ENCODE peak calls at places on chromosomes 6 and 20, in four cellular contexts. One of them, this sample, is unnamed.

GRCh38 chr6:43702522-43703440 is 15.2 kb upstream of the MRPS18A start:
- DNase-seq in GM03348: peak
- DNase-seq in foreskin melanocyte: peak
- DNase-seq in psoas muscle: peak
- DNase-seq in this sample: peak

GRCh38 chr6:166274739-166275370 is 33.3 kb downstream of the PRR18 start:
- DNase-seq in GM03348: no peak
- DNase-seq in foreskin melanocyte: no peak
- DNase-seq in psoas muscle: no peak
- DNase-seq in this sample: no peak

GRCh38 chr6:34523441-34524206 is 32.5 kb downstream of the SPDEF start:
- DNase-seq in GM03348: no peak
- DNase-seq in foreskin melanocyte: no peak
- DNase-seq in psoas muscle: peak
- DNase-seq in this sample: no peak

GRCh38 chr6:40915165-40915564 is 123.9 kb downstream of the UNC5CL start:
- DNase-seq in GM03348: no peak
- DNase-seq in foreskin melanocyte: no peak
- DNase-seq in psoas muscle: no peak
- DNase-seq in this sample: no peak

GRCh38 chr6:48744948-48745347 is 634.0 kb upstream of the PTCHD4 start:
- DNase-seq in GM03348: peak
- DNase-seq in foreskin melanocyte: no peak
- DNase-seq in psoas muscle: no peak
- DNase-seq in this sample: no peak

GRCh38 chr20:37725165-37725564 is 31.3 kb downstream of the CTNNBL1 start:
- DNase-seq in GM03348: no peak
- DNase-seq in foreskin melanocyte: no peak
- DNase-seq in psoas muscle: no peak
- DNase-seq in this sample: no peak

GRCh38 chr6:159066479-159066878 is 21.7 kb upstream of the TAGAP start:
- DNase-seq in GM03348: no peak
- DNase-seq in foreskin melanocyte: no peak
- DNase-seq in psoas muscle: no peak
- DNase-seq in this sample: no peak

GRCh38 chr20:53950031-53950430 is 120.4 kb downstream of the BCAS1 start:
- DNase-seq in GM03348: peak
- DNase-seq in foreskin melanocyte: no peak
- DNase-seq in psoas muscle: no peak
- DNase-seq in this sample: no peak

GRCh38 chr6:54428437-54428836 is 120.2 kb downstream of the TINAG start:
- DNase-seq in GM03348: no peak
- DNase-seq in foreskin melanocyte: no peak
- DNase-seq in psoas muscle: no peak
- DNase-seq in this sample: no peak

GRCh38 chr20:21096321-21097043 is 9.7 kb downstream of the LINC00237 start:
- DNase-seq in GM03348: no peak
- DNase-seq in foreskin melanocyte: no peak
- DNase-seq in psoas muscle: no peak
- DNase-seq in this sample: no peak

GRCh38 chr6:43013020-43013842 is 515 bp downstream of the MEA1 start:
- DNase-seq in GM03348: no peak
- DNase-seq in foreskin melanocyte: no peak
- DNase-seq in psoas muscle: no peak
- DNase-seq in this sample: no peak

GRCh38 chr6:82875573-82876185 is 190.0 kb downstream of the UBE3D start:
- DNase-seq in GM03348: peak
- DNase-seq in foreskin melanocyte: no peak
- DNase-seq in psoas muscle: no peak
- DNase-seq in this sample: peak

GRCh38 chr6:5403076-5403475 is 141.8 kb downstream of the FARS2 start:
- DNase-seq in GM03348: no peak
- DNase-seq in foreskin melanocyte: no peak
- DNase-seq in psoas muscle: no peak
- DNase-seq in this sample: no peak

GRCh38 chr6:27684264-27685211 is 211.6 kb upstream of the ZNF184 start:
- DNase-seq in GM03348: peak
- DNase-seq in foreskin melanocyte: no peak
- DNase-seq in psoas muscle: no peak
- DNase-seq in this sample: no peak

GRCh38 chr6:70738028-70738427 is 70.3 kb downstream of the SMAP1 start:
- DNase-seq in GM03348: no peak
- DNase-seq in foreskin melanocyte: no peak
- DNase-seq in psoas muscle: no peak
- DNase-seq in this sample: no peak

GRCh38 chr20:8196096-8196495 is 64.0 kb downstream of the PLCB1 start:
- DNase-seq in GM03348: no peak
- DNase-seq in foreskin melanocyte: no peak
- DNase-seq in psoas muscle: no peak
- DNase-seq in this sample: no peak

GRCh38 chr20:4087923-4088322 is 72.6 kb upstream of the RNF24 start:
- DNase-seq in GM03348: no peak
- DNase-seq in foreskin melanocyte: no peak
- DNase-seq in psoas muscle: no peak
- DNase-seq in this sample: no peak

GRCh38 chr20:32976746-32977145 is 27.5 kb downstream of the SUN5 start:
- DNase-seq in GM03348: no peak
- DNase-seq in foreskin melanocyte: no peak
- DNase-seq in psoas muscle: no peak
- DNase-seq in this sample: no peak

GRCh38 chr20:63750807-63751470 is 11.4 kb downstream of the SLC2A4RG start:
- DNase-seq in GM03348: no peak
- DNase-seq in foreskin melanocyte: no peak
- DNase-seq in psoas muscle: no peak
- DNase-seq in this sample: no peak

GRCh38 chr6:167650730-167651129 is 176.0 kb upstream of the AFDN start:
- DNase-seq in GM03348: no peak
- DNase-seq in foreskin melanocyte: no peak
- DNase-seq in psoas muscle: no peak
- DNase-seq in this sample: no peak

GRCh38 chr6:39333626-39334025 is 11.1 kb upstream of the KCNK16 start:
- DNase-seq in GM03348: no peak
- DNase-seq in foreskin melanocyte: no peak
- DNase-seq in psoas muscle: no peak
- DNase-seq in this sample: no peak

GRCh38 chr20:33349493-33349892 is 51.8 kb downstream of the CDK5RAP1 start:
- DNase-seq in GM03348: no peak
- DNase-seq in foreskin melanocyte: no peak
- DNase-seq in psoas muscle: no peak
- DNase-seq in this sample: no peak

GRCh38 chr20:4750381-4750780 is 28.7 kb downstream of the PRND start:
- DNase-seq in GM03348: no peak
- DNase-seq in foreskin melanocyte: no peak
- DNase-seq in psoas muscle: no peak
- DNase-seq in this sample: no peak

GRCh38 chr6:54907316-54907715 is 60.7 kb downstream of the FAM83B start:
- DNase-seq in GM03348: no peak
- DNase-seq in foreskin melanocyte: no peak
- DNase-seq in psoas muscle: no peak
- DNase-seq in this sample: no peak

GRCh38 chr6:77092971-77093370 is 370.3 kb downstream of the HTR1B start:
- DNase-seq in GM03348: peak
- DNase-seq in foreskin melanocyte: peak
- DNase-seq in psoas muscle: no peak
- DNase-seq in this sample: no peak

GRCh38 chr6:4510317-4510716 is 265.9 kb upstream of the CDYL start:
- DNase-seq in GM03348: no peak
- DNase-seq in foreskin melanocyte: no peak
- DNase-seq in psoas muscle: no peak
- DNase-seq in this sample: no peak

GRCh38 chr20:44123251-44123650 is 63.7 kb downstream of the JPH2 start:
- DNase-seq in GM03348: no peak
- DNase-seq in foreskin melanocyte: no peak
- DNase-seq in psoas muscle: no peak
- DNase-seq in this sample: no peak

GRCh38 chr6:16756660-16757270 is 4.5 kb downstream of the ATXN1 start:
- DNase-seq in GM03348: no peak
- DNase-seq in foreskin melanocyte: no peak
- DNase-seq in psoas muscle: no peak
- DNase-seq in this sample: no peak

GRCh38 chr6:48809700-48810099 is 653.4 kb downstream of the MMUT start:
- DNase-seq in GM03348: no peak
- DNase-seq in foreskin melanocyte: no peak
- DNase-seq in psoas muscle: no peak
- DNase-seq in this sample: no peak

GRCh38 chr20:219290-220115 is 7.6 kb upstream of the DEFB129 start:
- DNase-seq in GM03348: peak
- DNase-seq in foreskin melanocyte: peak
- DNase-seq in psoas muscle: no peak
- DNase-seq in this sample: no peak

GRCh38 chr6:122666418-122666817 is 56.2 kb downstream of the PKIB start:
- DNase-seq in GM03348: no peak
- DNase-seq in foreskin melanocyte: no peak
- DNase-seq in psoas muscle: no peak
- DNase-seq in this sample: no peak

GRCh38 chr6:34157851-34158250 is 12.0 kb upstream of the GRM4 start:
- DNase-seq in GM03348: no peak
- DNase-seq in foreskin melanocyte: no peak
- DNase-seq in psoas muscle: no peak
- DNase-seq in this sample: no peak

GRCh38 chr20:34571753-34572152 is 13.2 kb downstream of the MAP1LC3A start:
- DNase-seq in GM03348: no peak
- DNase-seq in foreskin melanocyte: no peak
- DNase-seq in psoas muscle: no peak
- DNase-seq in this sample: no peak

GRCh38 chr6:64932486-64932885 is 774.5 kb downstream of the EYS start:
- DNase-seq in GM03348: no peak
- DNase-seq in foreskin melanocyte: no peak
- DNase-seq in psoas muscle: no peak
- DNase-seq in this sample: no peak

GRCh38 chr6:1619106-1619665 is 9.5 kb downstream of the FOXC1 start:
- DNase-seq in GM03348: no peak
- DNase-seq in foreskin melanocyte: no peak
- DNase-seq in psoas muscle: peak
- DNase-seq in this sample: no peak

GRCh38 chr6:123360359-123360758 is 276.4 kb downstream of the TRDN start:
- DNase-seq in GM03348: no peak
- DNase-seq in foreskin melanocyte: no peak
- DNase-seq in psoas muscle: no peak
- DNase-seq in this sample: no peak

GRCh38 chr20:21608777-21609176 is 94.9 kb upstream of the NKX2-2 start:
- DNase-seq in GM03348: no peak
- DNase-seq in foreskin melanocyte: no peak
- DNase-seq in psoas muscle: no peak
- DNase-seq in this sample: no peak